ENCODE peak calls at places on chromosomes 12 and 14, in four cellular contexts. Q is activated CD4-positive, alpha-beta T cell treated with anti-CD3 and anti-CD28 coated beads for 48 hours; K is stimulated activated CD4-positive, alpha-beta T cell treated with anti-CD3 and anti-CD28 coated beads, Interleukin-15, amount 100 ng/mL, for 1 hour; S is fibroblast of mammary gland. Z is an unnamed sample.

GRCh38 chr12:91951571-91951970 is 194.1 kb downstream of the BTG1 start:
- DNase-seq in Q (no peak), K (no peak), S (peak; percentile 32), Z (no peak)

GRCh38 chr12:26520154-26520553 is 312.8 kb downstream of the ITPR2 start:
- DNase-seq in Q (no peak), K (no peak), S (no peak), Z (no peak)

GRCh38 chr12:1435456-1435855 is 158.9 kb downstream of the FBXL14 start:
- DNase-seq in Q (no peak), K (no peak), S (peak; percentile 59), Z (peak; percentile 57)

GRCh38 chr14:80996049-80996901 is 40.9 kb downstream of the TSHR start:
- DNase-seq in Q (peak; percentile 22), K (no peak), S (peak; percentile 92), Z (peak; percentile 85)

GRCh38 chr12:123671876-123672275 is 963 bp downstream of the TCTN2 start:
- DNase-seq in Q (no peak), K (no peak), S (peak; percentile 64), Z (peak; percentile 46)

GRCh38 chr14:68312884-68313725 is 479.8 kb downstream of the ZFP36L1 start:
- DNase-seq in Q (peak; percentile 60), K (no peak), S (no peak), Z (no peak)

GRCh38 chr12:108789546-108789945 is 58.2 kb upstream of the CORO1C start:
- DNase-seq in Q (no peak), K (no peak), S (no peak), Z (no peak)

GRCh38 chr12:54415223-54415929 is 3.7 kb downstream of the ITGA5 start:
- DNase-seq in Q (no peak), K (no peak), S (peak; percentile 48), Z (no peak)

GRCh38 chr14:81323621-81324400 is 76.3 kb downstream of the STON2 start:
- DNase-seq in Q (no peak), K (no peak), S (no peak), Z (no peak)

GRCh38 chr12:109670647-109671046 is 43.0 kb upstream of the FAM222A start:
- DNase-seq in Q (no peak), K (no peak), S (no peak), Z (no peak)

Z was measured in HCEC 1CT.